ENCODE peak calls at places on chromosomes 4 and X, in seven cellular contexts. One of them, this sample, is unnamed.

GRCh38 chrX:53186363-53186762 is 38.6 kb downstream of the KDM5C start:
- DNase-seq in T-helper 2 cell: no peak
- DNase-seq in NCI-H510A: no peak
- DNase-seq in DMS153: no peak
- DNase-seq in adrenal gland: no peak
- DNase-seq in cardiac muscle cell: no peak
- DNase-seq in NCI-H1092: no peak
- DNase-seq in this sample: no peak

GRCh38 chr4:12304912-12305311 is 876.2 kb upstream of the HS3ST1 start:
- DNase-seq in T-helper 2 cell: no peak
- DNase-seq in NCI-H510A: no peak
- DNase-seq in DMS153: no peak
- DNase-seq in adrenal gland: no peak
- DNase-seq in cardiac muscle cell: peak; percentile 32
- DNase-seq in NCI-H1092: no peak
- DNase-seq in this sample: no peak

GRCh38 chr4:17094811-17095210 is 196.4 kb upstream of the LDB2 start:
- DNase-seq in T-helper 2 cell: no peak
- DNase-seq in NCI-H510A: no peak
- DNase-seq in DMS153: no peak
- DNase-seq in adrenal gland: no peak
- DNase-seq in cardiac muscle cell: no peak
- DNase-seq in NCI-H1092: no peak
- DNase-seq in this sample: no peak

GRCh38 chr4:3340703-3341088 is 47.9 kb downstream of the RGS12 start:
- DNase-seq in T-helper 2 cell: no peak
- DNase-seq in NCI-H510A: peak; percentile 54
- DNase-seq in DMS153: peak; percentile 75
- DNase-seq in adrenal gland: no peak
- DNase-seq in cardiac muscle cell: no peak
- DNase-seq in NCI-H1092: peak; percentile 68
- DNase-seq in this sample: no peak

GRCh38 chrX:26670521-26670920 is 454.6 kb downstream of the MAGEB5 start:
- DNase-seq in T-helper 2 cell: no peak
- DNase-seq in NCI-H510A: no peak
- DNase-seq in DMS153: no peak
- DNase-seq in adrenal gland: no peak
- DNase-seq in cardiac muscle cell: no peak
- DNase-seq in NCI-H1092: no peak
- DNase-seq in this sample: no peak

GRCh38 chr4:139619644-139620043 is 46.0 kb upstream of the MGST2 start:
- DNase-seq in T-helper 2 cell: peak; percentile 59
- DNase-seq in NCI-H510A: peak; percentile 3
- DNase-seq in DMS153: no peak
- DNase-seq in adrenal gland: peak; percentile 26
- DNase-seq in cardiac muscle cell: peak; percentile 23
- DNase-seq in NCI-H1092: no peak
- DNase-seq in this sample: no peak

GRCh38 chrX:153881281-153881680 is 4.7 kb downstream of the L1CAM start:
- DNase-seq in T-helper 2 cell: no peak
- DNase-seq in NCI-H510A: no peak
- DNase-seq in DMS153: no peak
- DNase-seq in adrenal gland: no peak
- DNase-seq in cardiac muscle cell: no peak
- DNase-seq in NCI-H1092: no peak
- DNase-seq in this sample: no peak

GRCh38 chr4:33104190-33104773 is 2384.1 kb downstream of the PCDH7 start:
- DNase-seq in T-helper 2 cell: no peak
- DNase-seq in NCI-H510A: no peak
- DNase-seq in DMS153: no peak
- DNase-seq in adrenal gland: no peak
- DNase-seq in cardiac muscle cell: no peak
- DNase-seq in NCI-H1092: no peak
- DNase-seq in this sample: no peak

GRCh38 chrX:9135901-9136510 is 102.1 kb upstream of the FAM9B start:
- DNase-seq in T-helper 2 cell: no peak
- DNase-seq in NCI-H510A: no peak
- DNase-seq in DMS153: no peak
- DNase-seq in adrenal gland: no peak
- DNase-seq in cardiac muscle cell: no peak
- DNase-seq in NCI-H1092: no peak
- DNase-seq in this sample: no peak

GRCh38 chrX:148380614-148381561 is 119.5 kb upstream of the AFF2 start:
- DNase-seq in T-helper 2 cell: peak; percentile 89
- DNase-seq in NCI-H510A: no peak
- DNase-seq in DMS153: no peak
- DNase-seq in adrenal gland: peak; percentile 1
- DNase-seq in cardiac muscle cell: no peak
- DNase-seq in NCI-H1092: no peak
- DNase-seq in this sample: no peak

GRCh38 chr4:75715105-75715799 is 9.1 kb upstream of the USO1 start:
- DNase-seq in T-helper 2 cell: no peak
- DNase-seq in NCI-H510A: no peak
- DNase-seq in DMS153: no peak
- DNase-seq in adrenal gland: no peak
- DNase-seq in cardiac muscle cell: no peak
- DNase-seq in NCI-H1092: no peak
- DNase-seq in this sample: no peak

GRCh38 chrX:130916636-130917422 is 13.8 kb upstream of the ENOX2 start:
- DNase-seq in T-helper 2 cell: peak; percentile 36
- DNase-seq in NCI-H510A: no peak
- DNase-seq in DMS153: peak; percentile 9
- DNase-seq in adrenal gland: peak; percentile 37
- DNase-seq in cardiac muscle cell: peak; percentile 70
- DNase-seq in NCI-H1092: peak; percentile 26
- DNase-seq in this sample: peak; percentile 28

GRCh38 chr4:169143335-169143734 is 127.4 kb downstream of the SH3RF1 start:
- DNase-seq in T-helper 2 cell: no peak
- DNase-seq in NCI-H510A: no peak
- DNase-seq in DMS153: no peak
- DNase-seq in adrenal gland: no peak
- DNase-seq in cardiac muscle cell: no peak
- DNase-seq in NCI-H1092: no peak
- DNase-seq in this sample: no peak

GRCh38 chr4:154329268-154329858 is 162.2 kb downstream of the DCHS2 start:
- DNase-seq in T-helper 2 cell: peak; percentile 19
- DNase-seq in NCI-H510A: no peak
- DNase-seq in DMS153: no peak
- DNase-seq in adrenal gland: no peak
- DNase-seq in cardiac muscle cell: peak; percentile 49
- DNase-seq in NCI-H1092: no peak
- DNase-seq in this sample: no peak

GRCh38 chrX:150299579-150299978 is 63.5 kb upstream of the MAMLD1 start:
- DNase-seq in T-helper 2 cell: no peak
- DNase-seq in NCI-H510A: no peak
- DNase-seq in DMS153: no peak
- DNase-seq in adrenal gland: no peak
- DNase-seq in cardiac muscle cell: no peak
- DNase-seq in NCI-H1092: no peak
- DNase-seq in this sample: no peak

This sample was measured in glutamatergic neuron.